ENCODE peak calls at places on chromosomes 5 and 9, in four cellular contexts. One of them, this sample, is unnamed.

GRCh38 chr5:127647361-127647958 is 1.4 kb upstream of the CTXN3 start:
- DNase-seq in A549: no peak
- DNase-seq in fibroblast of lung: no peak
- DNase-seq in astrocyte: no peak
- DNase-seq in this sample: no peak

GRCh38 chr5:5209101-5209500 is 69.0 kb downstream of the ADAMTS16 start:
- DNase-seq in A549: no peak
- DNase-seq in fibroblast of lung: peak
- DNase-seq in astrocyte: peak
- DNase-seq in this sample: no peak

GRCh38 chr5:119451561-119451960 is 736 bp upstream of the HSD17B4 start:
- DNase-seq in A549: no peak
- DNase-seq in fibroblast of lung: no peak
- DNase-seq in astrocyte: no peak
- DNase-seq in this sample: no peak

GRCh38 chr9:128412120-128412790 is 8.4 kb upstream of the CERCAM start:
- DNase-seq in A549: peak
- DNase-seq in fibroblast of lung: peak
- DNase-seq in astrocyte: no peak
- DNase-seq in this sample: peak

GRCh38 chr5:174166231-174167079 is 120.9 kb downstream of the NSG2 start:
- DNase-seq in A549: no peak
- DNase-seq in fibroblast of lung: no peak
- DNase-seq in astrocyte: no peak
- DNase-seq in this sample: no peak

GRCh38 chr9:137281345-137282116 is 4.0 kb downstream of the TOR4A start:
- DNase-seq in A549: no peak
- DNase-seq in fibroblast of lung: no peak
- DNase-seq in astrocyte: no peak
- DNase-seq in this sample: no peak

GRCh38 chr9:79581794-79582193 is 10.0 kb downstream of the TLE4 start:
- DNase-seq in A549: no peak
- DNase-seq in fibroblast of lung: peak
- DNase-seq in astrocyte: peak
- DNase-seq in this sample: no peak

GRCh38 chr9:19754921-19755320 is 33.9 kb downstream of the SLC24A2 start:
- DNase-seq in A549: no peak
- DNase-seq in fibroblast of lung: no peak
- DNase-seq in astrocyte: no peak
- DNase-seq in this sample: no peak

GRCh38 chr5:111113678-111114077 is 21.5 kb downstream of the WDR36 start:
- DNase-seq in A549: no peak
- DNase-seq in fibroblast of lung: no peak
- DNase-seq in astrocyte: no peak
- DNase-seq in this sample: no peak

GRCh38 chr9:121278535-121279169 is 10.7 kb downstream of the GSN start:
- DNase-seq in A549: no peak
- DNase-seq in fibroblast of lung: peak
- DNase-seq in astrocyte: peak
- DNase-seq in this sample: peak

GRCh38 chr5:42228279-42228678 is 195.0 kb upstream of the GHR start:
- DNase-seq in A549: no peak
- DNase-seq in fibroblast of lung: peak
- DNase-seq in astrocyte: no peak
- DNase-seq in this sample: no peak
- TF ChIP-seq CTCF in A549: no peak
- TF ChIP-seq CTCF in fibroblast of lung: peak
- TF ChIP-seq CTCF in astrocyte: no peak
- TF ChIP-seq CTCF in this sample: no peak

GRCh38 chr9:2465921-2466460 is 155.6 kb upstream of the VLDLR start:
- DNase-seq in A549: peak
- DNase-seq in fibroblast of lung: peak
- DNase-seq in astrocyte: no peak
- DNase-seq in this sample: no peak
- H3K4me3 ChIP-seq in A549: no peak
- H3K4me3 ChIP-seq in fibroblast of lung: no peak
- H3K4me3 ChIP-seq in astrocyte: no peak
- H3K4me3 ChIP-seq in this sample: no peak

GRCh38 chr5:122464191-122464590 is 152.2 kb downstream of the SNCAIP start:
- DNase-seq in A549: no peak
- DNase-seq in fibroblast of lung: no peak
- DNase-seq in astrocyte: no peak
- DNase-seq in this sample: no peak

GRCh38 chr5:122454522-122454921 is 142.5 kb downstream of the SNCAIP start:
- DNase-seq in A549: no peak
- DNase-seq in fibroblast of lung: no peak
- DNase-seq in astrocyte: no peak
- DNase-seq in this sample: no peak

GRCh38 chr5:122463221-122463620 is 151.2 kb downstream of the SNCAIP start:
- DNase-seq in A549: no peak
- DNase-seq in fibroblast of lung: peak
- DNase-seq in astrocyte: peak
- DNase-seq in this sample: no peak

GRCh38 chr5:122457178-122457826 is 145.3 kb downstream of the SNCAIP start:
- DNase-seq in A549: no peak
- DNase-seq in fibroblast of lung: no peak
- DNase-seq in astrocyte: no peak
- DNase-seq in this sample: no peak

GRCh38 chr5:122458278-122458872 is 146.3 kb downstream of the SNCAIP start:
- DNase-seq in A549: peak
- DNase-seq in fibroblast of lung: peak
- DNase-seq in astrocyte: no peak
- DNase-seq in this sample: no peak
- TF ChIP-seq CTCF in A549: peak
- TF ChIP-seq CTCF in fibroblast of lung: peak
- TF ChIP-seq CTCF in astrocyte: peak
- TF ChIP-seq CTCF in this sample: no peak

GRCh38 chr5:6287136-6287535 is 91.2 kb downstream of the MED10 start:
- DNase-seq in A549: no peak
- DNase-seq in fibroblast of lung: no peak
- DNase-seq in astrocyte: no peak
- DNase-seq in this sample: no peak
- H3K4me3 ChIP-seq in A549: no peak
- H3K4me3 ChIP-seq in fibroblast of lung: no peak
- H3K4me3 ChIP-seq in astrocyte: no peak
- H3K4me3 ChIP-seq in this sample: no peak

This sample was measured in psoas muscle.